ENCODE peak calls at places on chromosome 3, in four cellular contexts. Z, B, F and C are unnamed samples.

GRCh38 chr3:118501152-118501551 is 533.5 kb downstream of the IGSF11 start:
- DNase-seq in F (no peak), B (no peak), Z (no peak), C (peak)

GRCh38 chr3:81249540-81250029 is 511.9 kb downstream of the GBE1 start:
- DNase-seq in B (peak), Z (peak), F (no peak), C (no peak)

GRCh38 chr3:13655074-13655913 is 106.4 kb downstream of the FBLN2 start:
- DNase-seq in B (peak), Z (no peak), F (no peak), C (peak)

GRCh38 chr3:119555309-119555735 is 4.1 kb downstream of the CD80 start:
- DNase-seq in B (no peak), Z (no peak), F (no peak), C (no peak)

GRCh38 chr3:159882367-159882766 is 106.3 kb upstream of the IL12A start:
- DNase-seq in Z (no peak), B (no peak), F (no peak), C (no peak)

GRCh38 chr3:151949706-151950105 is 76.3 kb downstream of the SUCNR1 start:
- DNase-seq in F (no peak), B (no peak), Z (no peak), C (no peak)

GRCh38 chr3:25259871-25260270 is 168.2 kb upstream of the RARB start:
- DNase-seq in F (no peak), B (no peak), Z (no peak), C (no peak)

GRCh38 chr3:177051419-177051818 is 145.9 kb downstream of the TBL1XR1 start:
- DNase-seq in B (no peak), F (no peak), Z (peak), C (no peak)

GRCh38 chr3:115040673-115041286 is 106.3 kb downstream of the ZBTB20 start:
- DNase-seq in F (peak), B (peak), Z (peak), C (peak)

GRCh38 chr3:129888739-129889138 is 4.8 kb downstream of the TMCC1 start:
- DNase-seq in Z (no peak), B (peak), F (no peak), C (no peak)

GRCh38 chr3:18389108-18389733 is 35.9 kb downstream of the SATB1 start:
- DNase-seq in Z (peak), F (peak), B (peak), C (peak)

GRCh38 chr3:177523991-177524438 is 326.7 kb upstream of the TBL1XR1 start:
- DNase-seq in Z (no peak), B (peak), F (no peak), C (no peak)